ENCODE peak calls at places on chromosome 1, in ten cellular contexts. U is OCI-LY7, F is brain microvascular endothelial cell, J is psoas muscle, D is bronchial epithelial cell, E is fibroblast of lung, M is mesendoderm, P is mammary epithelial cell, I is heart left ventricle, G is body of pancreas. V is an unnamed sample.

GRCh38 chr1:238647877-238648276 is 738.5 kb upstream of the CHRM3 start:
- DNase-seq in U (no peak), J (no peak), I (no peak), D (peak; percentile 70), E (peak; percentile 98), P (peak; percentile 94), G (no peak), F (peak; percentile 99), M (peak; percentile 98), V (peak; percentile 23)

GRCh38 chr1:68799096-68799495 is 302.2 kb upstream of the DEPDC1 start:
- DNase-seq in D (no peak), P (no peak), U (no peak), I (no peak), M (no peak), G (no peak), F (no peak), J (no peak), E (peak; percentile 26), V (no peak)

GRCh38 chr1:240312872-240313271 is 221.2 kb downstream of the FMN2 start:
- DNase-seq in F (peak; percentile 83), M (peak; percentile 81), D (peak; percentile 94), E (peak; percentile 86), J (no peak), U (no peak), I (no peak), P (no peak), G (no peak), V (no peak)

GRCh38 chr1:110768595-110768994 is 93.9 kb upstream of the KCNA3 start:
- DNase-seq in G (no peak), E (no peak), P (no peak), J (no peak), D (no peak), U (no peak), F (no peak), M (no peak), I (no peak), V (no peak)

GRCh38 chr1:1358433-1359201 is at the start of gene MXRA8:
- DNase-seq in D (no peak), E (peak; percentile 96), P (no peak), F (peak; percentile 44), M (peak; percentile 78), U (no peak), J (peak; percentile 85), G (no peak), I (peak; percentile 90), V (peak; percentile 94)

GRCh38 chr1:153397924-153398651 is 7.2 kb upstream of the S100A8 start:
- DNase-seq in J (no peak), G (no peak), M (no peak), I (no peak), D (no peak), P (no peak), F (no peak), E (no peak), U (no peak), V (peak; percentile 5)

GRCh38 chr1:109796484-109797305 is 33.0 kb upstream of the EPS8L3 start:
- DNase-seq in I (no peak), D (no peak), P (no peak), J (no peak), G (no peak), F (peak; percentile 44), U (no peak), M (no peak), E (peak; percentile 59), V (no peak)

GRCh38 chr1:225428066-225428878 is 434 bp upstream of the LBR start:
- DNase-seq in M (peak; percentile 96), I (peak; percentile 97), G (peak; percentile 91), E (peak; percentile 90), F (peak; percentile 79), U (peak; percentile 95), P (peak; percentile 89), D (peak; percentile 69), J (peak; percentile 90), V (peak; percentile 99)

GRCh38 chr1:218481116-218481775 is 136.1 kb downstream of the TGFB2 start:
- DNase-seq in I (no peak), M (no peak), P (peak; percentile 52), G (no peak), U (no peak), J (no peak), F (peak; percentile 58), D (no peak), E (no peak), V (no peak)

GRCh38 chr1:26861889-26862371 is 1.0 kb upstream of the SFN start:
- DNase-seq in G (no peak), U (no peak), I (no peak), P (peak; percentile 94), E (no peak), F (no peak), M (no peak), D (peak; percentile 88), J (no peak), V (no peak)

GRCh38 chr1:84913025-84913892 is 20.3 kb upstream of the LPAR3 start:
- DNase-seq in E (peak; percentile 40), U (no peak), M (no peak), F (no peak), P (peak; percentile 46), J (no peak), G (peak; percentile 66), I (no peak), D (peak; percentile 56), V (no peak)

GRCh38 chr1:67683736-67684525 is 1.1 kb upstream of the GADD45A start:
- DNase-seq in J (no peak), F (peak; percentile 41), G (no peak), D (peak; percentile 96), U (no peak), M (no peak), E (peak; percentile 30), I (no peak), P (peak; percentile 85), V (no peak)

GRCh38 chr1:38285807-38286530 is 239.4 kb upstream of the POU3F1 start:
- DNase-seq in J (no peak), G (no peak), U (no peak), D (no peak), M (peak; percentile 50), P (no peak), E (no peak), F (no peak), I (no peak), V (peak; percentile 76)

GRCh38 chr1:228151170-228151513 is 1.4 kb downstream of the GJC2 start:
- DNase-seq in I (no peak), P (no peak), F (no peak), G (no peak), U (no peak), J (no peak), E (no peak), M (no peak), D (no peak), V (peak; percentile 53)

GRCh38 chr1:30950053-30950452 is 41.5 kb upstream of the SDC3 start:
- DNase-seq in F (no peak), M (no peak), P (no peak), E (no peak), U (no peak), G (no peak), D (no peak), I (no peak), J (no peak), V (no peak)

DNA sequence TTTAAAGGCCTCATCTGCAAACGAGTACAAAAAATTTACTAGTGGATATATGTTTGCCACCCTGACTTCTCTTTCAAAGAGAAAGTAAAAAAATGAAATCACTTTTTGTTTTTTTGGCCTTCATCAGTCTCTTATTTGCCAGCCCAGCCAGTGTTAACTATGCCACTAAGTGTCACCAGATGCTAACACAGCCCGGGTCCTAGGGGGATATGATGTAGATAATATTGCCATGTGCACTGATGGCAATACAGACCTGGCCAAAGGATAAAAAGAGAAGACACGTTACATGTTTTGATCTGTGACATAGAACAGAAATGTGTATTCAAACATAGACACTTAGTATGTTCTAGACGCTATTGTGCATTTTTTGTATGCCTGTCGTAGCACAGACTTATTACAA is 6.5 kb downstream of the LRRC53 start:
- DNase-seq in F (no peak), P (no peak), G (no peak), M (no peak), I (no peak), D (no peak), U (no peak), J (no peak), E (no peak), V (no peak)
- H3K36me3 ChIP-seq in F (no peaks in the 10 kb centered on the region), P (no peaks in the 10 kb centered on the region), G (no peaks in the 10 kb centered on the region), M (no peaks in the 10 kb centered on the region), I (no peaks in the 10 kb centered on the region), D (no peaks in the 10 kb centered on the region), U (no peaks in the 10 kb centered on the region), J (no peaks in the 10 kb centered on the region), E (no peaks in the 10 kb centered on the region), V (no peaks in the 10 kb centered on the region)

GRCh38 chr1:48772221-48772620 is 4.5 kb downstream of the BEND5 start:
- DNase-seq in E (no peak), P (no peak), D (no peak), U (no peak), F (no peak), G (no peak), J (no peak), M (no peak), I (no peak), V (no peak)

GRCh38 chr1:48776400-48777218 is at the start of gene BEND5:
- DNase-seq in M (peak; percentile 80), J (peak; percentile 58), E (peak; percentile 65), U (no peak), P (no peak), I (peak; percentile 64), G (peak; percentile 54), F (no peak), D (no peak), V (peak; percentile 94)

GRCh38 chr1:48775817-48776399 is 783 bp downstream of the BEND5 start:
- DNase-seq in G (no peak), D (no peak), U (no peak), E (no peak), I (no peak), J (no peak), F (no peak), P (no peak), M (peak; percentile 10), V (no peak)

GRCh38 chr1:48773133-48773532 is 3.6 kb downstream of the BEND5 start:
- DNase-seq in M (no peak), I (no peak), P (no peak), E (no peak), G (no peak), F (no peak), J (no peak), D (no peak), U (no peak), V (no peak)

GRCh38 chr1:48777219-48777895 is 666 bp upstream of the BEND5 start:
- DNase-seq in U (no peak), M (peak; percentile 32), D (peak; percentile 17), P (no peak), J (no peak), E (no peak), F (no peak), G (peak; percentile 30), I (no peak), V (peak; percentile 62)
- H3K4me3 ChIP-seq in U (no peak overlapping the region), M (peak overlapping the region; percentile 61), D (peak overlapping the region; percentile 30), P (peak overlapping the region; percentile 48), J (peak overlapping the region; percentile 84), E (no peak overlapping the region), F (peak overlapping the region; percentile 56), G (peak overlapping the region; percentile 66), I (peak overlapping the region; percentile 74), V (peak overlapping the region; percentile 83)

GRCh38 chr1:5967351-5968160 is 24.7 kb downstream of the NPHP4 start:
- DNase-seq in E (no peak), U (no peak), G (no peak), M (no peak), F (no peak), D (no peak), J (peak; percentile 64), I (peak; percentile 55), P (no peak), V (no peak)
- H3K36me3 ChIP-seq in E (no peaks in the 10 kb centered on the region), U (peaks cover 8% of the 10 kb centered on the region), G (no peaks in the 10 kb centered on the region), M (no peaks in the 10 kb centered on the region), F (no peaks in the 10 kb centered on the region), D (peaks cover 5% of the 10 kb centered on the region), J (peaks cover 9% of the 10 kb centered on the region), I (peaks cover 27% of the 10 kb centered on the region), P (no peaks in the 10 kb centered on the region), V (no peaks in the 10 kb centered on the region)

GRCh38 chr1:39789571-39790110 is 976 bp upstream of the BMP8B start:
- DNase-seq in P (no peak), E (no peak), D (no peak), I (no peak), G (no peak), J (no peak), U (no peak), M (peak; percentile 22), F (no peak), V (peak; percentile 33)
- H3K4me3 ChIP-seq in P (no peak overlapping the region), E (no peak overlapping the region), D (no peak overlapping the region), I (peak overlapping the region; percentile 61), G (peak overlapping the region; percentile 6), J (peak overlapping the region; percentile 56), U (peak overlapping the region; percentile 68), M (no peak overlapping the region), F (no peak overlapping the region), V (peak overlapping the region; percentile 51)

V was measured in H7.